ENCODE peak calls at places on chromosomes 12 and 14, in five cellular contexts. P, N, U, T and L are unnamed samples.

GRCh38 chr12:25416516-25416915 is 136.6 kb downstream of the LMNTD1 start:
- DNase-seq in P (no peak), N (no peak), U (no peak), T (no peak), L (no peak)

GRCh38 chr12:93167841-93168492 is 209.8 kb upstream of the NUDT4 start:
- DNase-seq in P (no peak), N (peak), U (no peak), T (no peak), L (no peak)

GRCh38 chr12:104263580-104264358 is 39.8 kb upstream of the EID3 start:
- DNase-seq in P (peak), N (peak), U (no peak), T (no peak), L (no peak)

GRCh38 chr12:72547593-72547992 is 275.4 kb downstream of the TRHDE start:
- DNase-seq in P (no peak), N (peak), U (no peak), T (no peak), L (no peak)

GRCh38 chr12:25041006-25041741 is 92.3 kb upstream of the BCAT1 start:
- DNase-seq in P (no peak), N (peak), U (no peak), T (no peak), L (no peak)

GRCh38 chr12:56007892-56008471 is 10.9 kb downstream of the SUOX start:
- DNase-seq in P (peak), N (peak), U (no peak), T (no peak), L (peak)

GRCh38 chr12:124647316-124647715 is 79.9 kb upstream of the NCOR2 start:
- DNase-seq in P (no peak), N (no peak), U (no peak), T (no peak), L (no peak)

GRCh38 chr14:64736271-64737131 is 32.3 kb downstream of the PLEKHG3 start:
- DNase-seq in P (no peak), N (no peak), U (no peak), T (peak), L (no peak)

GRCh38 chr12:15179672-15180071 is 41.5 kb downstream of the RERG start:
- DNase-seq in P (no peak), N (no peak), U (no peak), T (no peak), L (no peak)

GRCh38 chr14:36940476-36940875 is 231.9 kb downstream of the SLC25A21 start:
- DNase-seq in P (no peak), N (peak), U (no peak), T (no peak), L (no peak)

GRCh38 chr12:83404521-83404920 is 717.8 kb downstream of the TMTC2 start:
- DNase-seq in P (no peak), N (peak), U (no peak), T (no peak), L (no peak)

GRCh38 chr14:32070282-32070681 is 6.8 kb upstream of the ARHGAP5 start:
- DNase-seq in P (no peak), N (no peak), U (no peak), T (no peak), L (no peak)

GRCh38 chr14:101442451-101442850 is 118.8 kb upstream of the DIO3 start:
- DNase-seq in P (no peak), N (no peak), U (peak), T (no peak), L (no peak)

GRCh38 chr14:102086346-102086971 is 385 bp downstream of the HSP90AA1 start:
- DNase-seq in P (peak), N (peak), U (peak), T (no peak), L (no peak)

GRCh38 chr14:55715889-55716288 is 135.9 kb downstream of the KTN1 start:
- DNase-seq in P (no peak), N (peak), U (no peak), T (no peak), L (no peak)

GRCh38 chr12:64675795-64676194 is 65.5 kb downstream of the RASSF3 start:
- DNase-seq in P (no peak), N (no peak), U (no peak), T (no peak), L (no peak)

GRCh38 chr14:40987481-40987880 is 619.2 kb upstream of the LRFN5 start:
- DNase-seq in P (no peak), N (no peak), U (no peak), T (no peak), L (no peak)

GRCh38 chr12:12792421-12792820 is 7.0 kb downstream of the APOLD1 start:
- DNase-seq in P (no peak), N (no peak), U (no peak), T (no peak), L (no peak)

GRCh38 chr12:127829974-127830543 is 436.9 kb upstream of the TMEM132C start:
- DNase-seq in P (no peak), N (no peak), U (no peak), T (no peak), L (no peak)

GRCh38 chr12:39958377-39958776 is 147.5 kb downstream of the SLC2A13 start:
- DNase-seq in P (no peak), N (peak), U (no peak), T (no peak), L (no peak)

GRCh38 chr14:48398675-48399282 is 723.4 kb upstream of the MDGA2 start:
- DNase-seq in P (peak), N (peak), U (no peak), T (peak), L (no peak)

GRCh38 chr12:65164774-65165173 is 4.6 kb upstream of the LEMD3 start:
- DNase-seq in P (no peak), N (no peak), U (no peak), T (no peak), L (no peak)

GRCh38 chr12:111298583-111299436 is 70.1 kb downstream of the PHETA1 start:
- DNase-seq in P (peak), N (peak), U (no peak), T (peak), L (no peak)

GRCh38 chr12:40313928-40314327 is 89.1 kb downstream of the LRRK2 start:
- DNase-seq in P (no peak), N (no peak), U (no peak), T (no peak), L (no peak)

GRCh38 chr12:43848786-43849185 is 12.9 kb downstream of the TMEM117 start:
- DNase-seq in P (no peak), N (no peak), U (no peak), T (no peak), L (no peak)

GRCh38 chr12:26830783-26831601 is 2.0 kb downstream of the ITPR2 start:
- DNase-seq in P (no peak), N (no peak), U (no peak), T (no peak), L (no peak)

GRCh38 chr14:22973217-22974032 is 8.9 kb downstream of the AJUBA start:
- DNase-seq in P (peak), N (peak), U (no peak), T (peak), L (no peak)

GRCh38 chr12:131894981-131895639 is 688 bp downstream of the ULK1 start:
- DNase-seq in P (no peak), N (peak), U (no peak), T (no peak), L (no peak)

GRCh38 chr12:79782197-79782890 is 91.6 kb upstream of the PAWR start:
- DNase-seq in P (no peak), N (peak), U (no peak), T (no peak), L (no peak)

GRCh38 chr12:70400124-70400523 is 34.0 kb downstream of the KCNMB4 start:
- DNase-seq in P (peak), N (no peak), U (no peak), T (peak), L (peak)

GRCh38 chr12:81015510-81015909 is 62.4 kb upstream of the ACSS3 start:
- DNase-seq in P (no peak), N (no peak), U (no peak), T (no peak), L (no peak)

GRCh38 chr12:132426349-132427176 is 63.4 kb upstream of the FBRSL1 start:
- DNase-seq in P (no peak), N (no peak), U (no peak), T (no peak), L (no peak)

GRCh38 chr12:77734489-77734888 is 96.2 kb upstream of the NAV3 start:
- DNase-seq in P (peak), N (peak), U (no peak), T (no peak), L (no peak)

GRCh38 chr14:77339407-77339806 is 18.6 kb downstream of the GSTZ1 start:
- DNase-seq in P (no peak), N (peak), U (no peak), T (no peak), L (no peak)

GRCh38 chr12:49121047-49121696 is 10.0 kb downstream of the TUBA1B start:
- DNase-seq in P (peak), N (peak), U (no peak), T (peak), L (no peak)

GRCh38 chr14:94356379-94357056 is 31.9 kb downstream of the SERPINA1 start:
- DNase-seq in P (no peak), N (no peak), U (no peak), T (no peak), L (no peak)

GRCh38 chr12:122947352-122947792 is 18.9 kb downstream of the ABCB9 start:
- DNase-seq in P (no peak), N (no peak), U (no peak), T (no peak), L (no peak)